ENCODE peak calls at places on chromosomes 7 and 10, in eight cellular contexts. X is GF-D8, P is NCI-H2171 treated with DMSO at 0.1 percent for 48 hours, A is AG09319, S is mucosa of descending colon, I is AG08396, Y is SW480, E is stomach. D is an unnamed sample.

GRCh38 chr10:119449760-119450461 is 92.6 kb downstream of the RGS10 start:
- DNase-seq in A (peak; percentile 89), E (no peak), P (peak; percentile 22), X (no peak), S (peak; percentile 68), Y (peak; percentile 77), I (peak; percentile 41), D (peak; percentile 93)

GRCh38 chr10:48804740-48805182 is 120.1 kb downstream of the WDFY4 start:
- DNase-seq in E (no peak), P (no peak), I (no peak), Y (peak; percentile 50), X (no peak), S (no peak), A (no peak), D (no peak)

GRCh38 chr10:4567637-4568036 is 258.4 kb upstream of the AKR1E2 start:
- DNase-seq in S (no peak), E (no peak), P (no peak), A (no peak), Y (no peak), X (no peak), I (no peak), D (no peak)

GRCh38 chr7:87152897-87153641 is 816 bp downstream of the DMTF1 start:
- DNase-seq in S (peak; percentile 55), I (peak; percentile 23), Y (peak; percentile 74), A (no peak), P (peak; percentile 36), X (no peak), E (peak; percentile 33), D (peak; percentile 3)

GRCh38 chr10:43347997-43348396 is 23.4 kb upstream of the FXYD4 start:
- DNase-seq in Y (no peak), X (no peak), I (no peak), E (no peak), P (no peak), A (no peak), S (no peak), D (no peak)

GRCh38 chr10:35693800-35694199 is 51.7 kb upstream of the FZD8 start:
- DNase-seq in A (no peak), X (no peak), P (no peak), E (no peak), I (no peak), S (no peak), Y (no peak), D (no peak)

GRCh38 chr10:123622381-123622780 is 43.8 kb upstream of the GPR26 start:
- DNase-seq in Y (no peak), A (peak; percentile 86), E (no peak), I (no peak), S (no peak), X (no peak), P (peak; percentile 64), D (peak; percentile 76)

GRCh38 chr10:13587367-13587766 is 602 bp downstream of the PRPF18 start:
- DNase-seq in P (no peak), Y (peak; percentile 5), A (no peak), X (no peak), I (no peak), S (no peak), E (no peak), D (peak; percentile 4)

GRCh38 chr7:92748509-92748908 is 87.9 kb downstream of the CDK6 start:
- DNase-seq in Y (no peak), S (no peak), X (no peak), I (no peak), P (no peak), E (no peak), A (no peak), D (no peak)

GRCh38 chr10:132684164-132684891 is 101.6 kb downstream of the NKX6-2 start:
- DNase-seq in S (no peak), Y (peak; percentile 49), I (peak; percentile 76), A (no peak), X (no peak), E (no peak), P (no peak), D (no peak)

D was measured in MG63.